ENCODE peak calls at places on chromosomes 4 and X, in four cellular contexts. W, C, K and G are unnamed samples.

GRCh38 chr4:122576261-122577188 is 44.3 kb downstream of the IL21 start:
- DNase-seq in W (peak), C (peak), K (no peak), G (peak)

GRCh38 chr4:19381068-19381467 is 870.6 kb upstream of the SLIT2 start:
- DNase-seq in W (no peak), C (no peak), K (no peak), G (no peak)

GRCh38 chrX:49799828-49800227 is 29.3 kb upstream of the PAGE4 start:
- DNase-seq in W (no peak), C (no peak), K (no peak), G (no peak)

GRCh38 chrX:100591256-100592051 is 6.7 kb downstream of the TNMD start:
- DNase-seq in W (no peak), C (no peak), K (no peak), G (no peak)

GRCh38 chrX:122868626-122869025 is 315.5 kb upstream of the GRIA3 start:
- DNase-seq in W (no peak), C (no peak), K (no peak), G (no peak)

GRCh38 chrX:16836371-16836770 is 33.8 kb downstream of the RBBP7 start:
- DNase-seq in W (peak), C (peak), K (no peak), G (peak)

GRCh38 chr4:7391637-7392437 is 42.9 kb downstream of the PSAPL1 start:
- DNase-seq in W (no peak), C (no peak), K (peak), G (no peak)

GRCh38 chrX:124530803-124531202 is 184.4 kb downstream of the SH2D1A start:
- DNase-seq in W (no peak), C (no peak), K (no peak), G (no peak)

GRCh38 chrX:111483876-111484275 is 27.6 kb upstream of the SERTM2 start:
- DNase-seq in W (no peak), C (no peak), K (no peak), G (no peak)

GRCh38 chr4:21752616-21753015 is 196.0 kb downstream of the KCNIP4 start:
- DNase-seq in W (no peak), C (no peak), K (no peak), G (no peak)

GRCh38 chr4:851701-852430 is 25.9 kb upstream of the CPLX1 start:
- DNase-seq in W (no peak), C (no peak), K (no peak), G (no peak)